ENCODE peak calls at places on chromosomes 5 and 9, in seven cellular contexts. One of them, this sample, is unnamed.

GRCh38 chr5:90940227-90940995 is 381.8 kb downstream of the ADGRV1 start:
- DNase-seq in PC-3: peak
- DNase-seq in MM.1S: peak
- DNase-seq in neural progenitor cell: peak
- DNase-seq in astrocyte: peak
- DNase-seq in hepatocyte: peak
- DNase-seq in GM23338: peak
- DNase-seq in this sample: peak

GRCh38 chr9:133618726-133619125 is 9.5 kb upstream of the FAM163B start:
- DNase-seq in PC-3: no peak
- DNase-seq in MM.1S: no peak
- DNase-seq in neural progenitor cell: no peak
- DNase-seq in astrocyte: no peak
- DNase-seq in hepatocyte: no peak
- DNase-seq in GM23338: no peak
- DNase-seq in this sample: no peak

GRCh38 chr5:177403194-177403825 is 2.8 kb upstream of the PFN3 start:
- DNase-seq in PC-3: peak
- DNase-seq in MM.1S: peak
- DNase-seq in neural progenitor cell: peak
- DNase-seq in astrocyte: no peak
- DNase-seq in hepatocyte: peak
- DNase-seq in GM23338: peak
- DNase-seq in this sample: peak

GRCh38 chr5:134524826-134525686 is at the start of gene JADE2:
- DNase-seq in PC-3: peak
- DNase-seq in MM.1S: peak
- DNase-seq in neural progenitor cell: peak
- DNase-seq in astrocyte: peak
- DNase-seq in hepatocyte: peak
- DNase-seq in GM23338: peak
- DNase-seq in this sample: peak

GRCh38 chr5:131303537-131303936 is 39.7 kb downstream of the CDC42SE2 start:
- DNase-seq in PC-3: no peak
- DNase-seq in MM.1S: no peak
- DNase-seq in neural progenitor cell: no peak
- DNase-seq in astrocyte: peak
- DNase-seq in hepatocyte: no peak
- DNase-seq in GM23338: no peak
- DNase-seq in this sample: peak

GRCh38 chr5:96572864-96573512 is 89.2 kb upstream of the CAST start:
- DNase-seq in PC-3: peak
- DNase-seq in MM.1S: no peak
- DNase-seq in neural progenitor cell: no peak
- DNase-seq in astrocyte: peak
- DNase-seq in hepatocyte: no peak
- DNase-seq in GM23338: no peak
- DNase-seq in this sample: peak

GRCh38 chr9:35027361-35027760 is 37.8 kb downstream of the DNAJB5 start:
- DNase-seq in PC-3: no peak
- DNase-seq in MM.1S: no peak
- DNase-seq in neural progenitor cell: no peak
- DNase-seq in astrocyte: no peak
- DNase-seq in hepatocyte: no peak
- DNase-seq in GM23338: no peak
- DNase-seq in this sample: no peak

GRCh38 chr5:154761062-154761740 is 6.0 kb downstream of the LARP1 start:
- DNase-seq in PC-3: no peak
- DNase-seq in MM.1S: peak
- DNase-seq in neural progenitor cell: no peak
- DNase-seq in astrocyte: no peak
- DNase-seq in hepatocyte: no peak
- DNase-seq in GM23338: no peak
- DNase-seq in this sample: no peak

GRCh38 chr5:97101189-97101910 is 41.1 kb downstream of the LIX1 start:
- DNase-seq in PC-3: no peak
- DNase-seq in MM.1S: no peak
- DNase-seq in neural progenitor cell: no peak
- DNase-seq in astrocyte: peak
- DNase-seq in hepatocyte: peak
- DNase-seq in GM23338: peak
- DNase-seq in this sample: no peak

GRCh38 chr9:120281665-120282064 is 298.3 kb downstream of the CDK5RAP2 start:
- DNase-seq in PC-3: no peak
- DNase-seq in MM.1S: no peak
- DNase-seq in neural progenitor cell: no peak
- DNase-seq in astrocyte: no peak
- DNase-seq in hepatocyte: no peak
- DNase-seq in GM23338: no peak
- DNase-seq in this sample: no peak

GRCh38 chr9:120389300-120389699 is 190.7 kb downstream of the CDK5RAP2 start:
- DNase-seq in PC-3: no peak
- DNase-seq in MM.1S: no peak
- DNase-seq in neural progenitor cell: no peak
- DNase-seq in astrocyte: no peak
- DNase-seq in hepatocyte: no peak
- DNase-seq in GM23338: no peak
- DNase-seq in this sample: no peak

GRCh38 chr5:50666261-50667078 is at the start of gene PARP8:
- DNase-seq in PC-3: no peak
- DNase-seq in MM.1S: peak
- DNase-seq in neural progenitor cell: peak
- DNase-seq in astrocyte: peak
- DNase-seq in hepatocyte: peak
- DNase-seq in GM23338: peak
- DNase-seq in this sample: peak

GRCh38 chr9:89635007-89635742 is 30.4 kb downstream of the GADD45G start:
- DNase-seq in PC-3: peak
- DNase-seq in MM.1S: no peak
- DNase-seq in neural progenitor cell: no peak
- DNase-seq in astrocyte: peak
- DNase-seq in hepatocyte: no peak
- DNase-seq in GM23338: no peak
- DNase-seq in this sample: peak

GRCh38 chr9:27117489-27118135 is 8.6 kb downstream of the TEK start:
- DNase-seq in PC-3: peak
- DNase-seq in MM.1S: no peak
- DNase-seq in neural progenitor cell: no peak
- DNase-seq in astrocyte: peak
- DNase-seq in hepatocyte: peak
- DNase-seq in GM23338: no peak
- DNase-seq in this sample: peak

GRCh38 chr9:110942522-110942921 is 95.7 kb downstream of the LPAR1 start:
- DNase-seq in PC-3: peak
- DNase-seq in MM.1S: no peak
- DNase-seq in neural progenitor cell: no peak
- DNase-seq in astrocyte: peak
- DNase-seq in hepatocyte: no peak
- DNase-seq in GM23338: no peak
- DNase-seq in this sample: no peak

GRCh38 chr9:94916956-94917355 is 190.5 kb downstream of the AOPEP start:
- DNase-seq in PC-3: peak
- DNase-seq in MM.1S: peak
- DNase-seq in neural progenitor cell: no peak
- DNase-seq in astrocyte: no peak
- DNase-seq in hepatocyte: peak
- DNase-seq in GM23338: no peak
- DNase-seq in this sample: peak

GRCh38 chr9:129141066-129142041 is 30.1 kb downstream of the PTPA start:
- DNase-seq in PC-3: no peak
- DNase-seq in MM.1S: no peak
- DNase-seq in neural progenitor cell: peak
- DNase-seq in astrocyte: peak
- DNase-seq in hepatocyte: peak
- DNase-seq in GM23338: no peak
- DNase-seq in this sample: peak

GRCh38 chr5:139180850-139181785 is 17.1 kb downstream of the SIL1 start:
- DNase-seq in PC-3: no peak
- DNase-seq in MM.1S: no peak
- DNase-seq in neural progenitor cell: no peak
- DNase-seq in astrocyte: peak
- DNase-seq in hepatocyte: no peak
- DNase-seq in GM23338: no peak
- DNase-seq in this sample: no peak

GRCh38 chr5:174239718-174240117 is 194.2 kb downstream of the NSG2 start:
- DNase-seq in PC-3: peak
- DNase-seq in MM.1S: no peak
- DNase-seq in neural progenitor cell: no peak
- DNase-seq in astrocyte: peak
- DNase-seq in hepatocyte: no peak
- DNase-seq in GM23338: no peak
- DNase-seq in this sample: no peak

GRCh38 chr9:94853887-94854286 is 127.4 kb downstream of the AOPEP start:
- DNase-seq in PC-3: peak
- DNase-seq in MM.1S: no peak
- DNase-seq in neural progenitor cell: no peak
- DNase-seq in astrocyte: peak
- DNase-seq in hepatocyte: peak
- DNase-seq in GM23338: no peak
- DNase-seq in this sample: peak

GRCh38 chr5:179549973-179550510 is 312 bp upstream of the RUFY1 start:
- DNase-seq in PC-3: peak
- DNase-seq in MM.1S: no peak
- DNase-seq in neural progenitor cell: no peak
- DNase-seq in astrocyte: peak
- DNase-seq in hepatocyte: no peak
- DNase-seq in GM23338: no peak
- DNase-seq in this sample: no peak

GRCh38 chr9:89223398-89223977 is 44.9 kb upstream of the SHC3 start:
- DNase-seq in PC-3: no peak
- DNase-seq in MM.1S: no peak
- DNase-seq in neural progenitor cell: no peak
- DNase-seq in astrocyte: no peak
- DNase-seq in hepatocyte: no peak
- DNase-seq in GM23338: no peak
- DNase-seq in this sample: no peak

GRCh38 chr5:111308951-111309350 is 84.8 kb downstream of the CAMK4 start:
- DNase-seq in PC-3: peak
- DNase-seq in MM.1S: no peak
- DNase-seq in neural progenitor cell: peak
- DNase-seq in astrocyte: no peak
- DNase-seq in hepatocyte: no peak
- DNase-seq in GM23338: peak
- DNase-seq in this sample: peak

GRCh38 chr5:171966964-171967363 is 39.5 kb downstream of the FBXW11 start:
- DNase-seq in PC-3: no peak
- DNase-seq in MM.1S: no peak
- DNase-seq in neural progenitor cell: no peak
- DNase-seq in astrocyte: no peak
- DNase-seq in hepatocyte: no peak
- DNase-seq in GM23338: no peak
- DNase-seq in this sample: no peak
- TF ChIP-seq EZH2 in PC-3: no peak
- TF ChIP-seq EZH2 in MM.1S: no peak
- TF ChIP-seq EZH2 in neural progenitor cell: no peak
- TF ChIP-seq EZH2 in astrocyte: no peak
- TF ChIP-seq EZH2 in hepatocyte: no peak
- TF ChIP-seq EZH2 in GM23338: no peak
- TF ChIP-seq EZH2 in this sample: no peak

GRCh38 chr9:16191691-16192402 is 639.0 kb downstream of the CCDC171 start:
- DNase-seq in PC-3: peak
- DNase-seq in MM.1S: peak
- DNase-seq in neural progenitor cell: peak
- DNase-seq in astrocyte: peak
- DNase-seq in hepatocyte: peak
- DNase-seq in GM23338: peak
- DNase-seq in this sample: peak
- H2AFZ ChIP-seq in PC-3: peak
- H2AFZ ChIP-seq in MM.1S: peak
- H2AFZ ChIP-seq in neural progenitor cell: peak
- H2AFZ ChIP-seq in astrocyte: peak
- H2AFZ ChIP-seq in hepatocyte: peak
- H2AFZ ChIP-seq in GM23338: peak
- H2AFZ ChIP-seq in this sample: peak

DNA sequence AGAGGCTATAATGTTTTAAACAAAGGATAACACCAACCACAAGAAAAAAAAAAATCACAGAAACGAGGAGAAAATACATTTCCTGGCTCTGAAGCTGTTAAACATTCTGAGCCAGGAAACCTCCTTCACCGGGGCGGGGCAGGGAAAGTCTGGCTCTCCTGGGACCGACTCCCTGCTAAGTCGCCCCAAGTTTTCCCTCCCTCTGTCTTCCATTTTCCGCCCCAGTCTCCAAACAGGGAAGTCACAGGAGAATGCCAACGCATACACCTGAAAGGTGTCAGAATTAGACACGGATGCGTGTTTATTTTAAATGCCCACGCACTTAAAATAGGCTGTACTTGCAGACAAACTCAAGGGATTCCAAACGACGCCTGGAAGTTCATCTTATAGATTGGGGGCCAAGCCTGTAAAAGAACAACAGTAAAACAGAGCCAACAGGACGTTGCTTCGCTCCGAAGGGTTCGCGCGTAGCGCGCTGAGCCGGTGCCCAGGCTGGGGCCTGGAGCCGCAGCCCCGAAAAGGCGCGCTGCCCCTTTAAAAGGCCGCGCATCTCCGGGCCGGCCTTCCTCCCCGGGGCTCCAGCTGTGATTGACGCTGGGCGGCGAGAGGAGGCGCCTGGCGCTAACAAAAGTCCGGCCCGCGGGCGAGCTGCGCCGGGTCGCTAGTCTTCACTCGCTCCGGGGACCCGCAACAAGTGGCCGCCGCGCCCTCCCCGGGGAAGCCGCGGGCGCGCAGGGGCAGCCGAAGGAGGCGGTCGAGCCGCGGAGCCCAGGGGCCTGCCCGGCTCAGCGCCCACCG is at the start of gene FBXL7:
- DNase-seq in PC-3: peak
- DNase-seq in MM.1S: peak
- DNase-seq in neural progenitor cell: peak
- DNase-seq in astrocyte: peak
- DNase-seq in hepatocyte: peak
- DNase-seq in GM23338: peak
- DNase-seq in this sample: peak
- TF ChIP-seq EZH2 in PC-3: no peak
- TF ChIP-seq EZH2 in MM.1S: no peak
- TF ChIP-seq EZH2 in neural progenitor cell: peak
- TF ChIP-seq EZH2 in astrocyte: no peak
- TF ChIP-seq EZH2 in hepatocyte: peak
- TF ChIP-seq EZH2 in GM23338: no peak
- TF ChIP-seq EZH2 in this sample: no peak

GRCh38 chr9:4292781-4293180 is 7.1 kb downstream of the GLIS3 start:
- DNase-seq in PC-3: no peak
- DNase-seq in MM.1S: no peak
- DNase-seq in neural progenitor cell: no peak
- DNase-seq in astrocyte: peak
- DNase-seq in hepatocyte: no peak
- DNase-seq in GM23338: no peak
- DNase-seq in this sample: no peak

GRCh38 chr9:4296217-4296616 is 3.7 kb downstream of the GLIS3 start:
- DNase-seq in PC-3: no peak
- DNase-seq in MM.1S: no peak
- DNase-seq in neural progenitor cell: no peak
- DNase-seq in astrocyte: no peak
- DNase-seq in hepatocyte: no peak
- DNase-seq in GM23338: no peak
- DNase-seq in this sample: no peak

GRCh38 chr9:4295160-4295559 is 4.7 kb downstream of the GLIS3 start:
- DNase-seq in PC-3: no peak
- DNase-seq in MM.1S: no peak
- DNase-seq in neural progenitor cell: no peak
- DNase-seq in astrocyte: no peak
- DNase-seq in hepatocyte: no peak
- DNase-seq in GM23338: no peak
- DNase-seq in this sample: no peak

GRCh38 chr9:4290427-4290837 is 9.4 kb downstream of the GLIS3 start:
- DNase-seq in PC-3: no peak
- DNase-seq in MM.1S: no peak
- DNase-seq in neural progenitor cell: no peak
- DNase-seq in astrocyte: no peak
- DNase-seq in hepatocyte: no peak
- DNase-seq in GM23338: no peak
- DNase-seq in this sample: no peak

GRCh38 chr9:4293293-4293931 is 6.5 kb downstream of the GLIS3 start:
- DNase-seq in PC-3: peak
- DNase-seq in MM.1S: no peak
- DNase-seq in neural progenitor cell: peak
- DNase-seq in astrocyte: peak
- DNase-seq in hepatocyte: peak
- DNase-seq in GM23338: no peak
- DNase-seq in this sample: peak
- H2AFZ ChIP-seq in PC-3: peak
- H2AFZ ChIP-seq in MM.1S: no peak
- H2AFZ ChIP-seq in neural progenitor cell: no peak
- H2AFZ ChIP-seq in astrocyte: no peak
- H2AFZ ChIP-seq in hepatocyte: no peak
- H2AFZ ChIP-seq in GM23338: no peak
- H2AFZ ChIP-seq in this sample: peak

This sample was measured in mammary epithelial cell.